ENCODE peak calls at places on chromosomes 4 and X, in five cellular contexts. M is GM12878, T is HCT116, K is HepG2, W is K562. J is an unnamed sample.

GRCh38 chr4:2465032-2465431 is 3.9 kb upstream of the RNF4 start:
- DNase-seq in M (no peak), T (no peak), K (no peak), W (no peak), J (no peak)

GRCh38 chr4:82611982-82612381 is 50.2 kb upstream of the TMEM150C start:
- DNase-seq in M (no peak), T (no peak), K (no peak), W (no peak), J (no peak)

GRCh38 chr4:7159923-7160322 is 32.4 kb upstream of the SORCS2 start:
- DNase-seq in M (no peak), T (no peak), K (peak; percentile 69), W (no peak), J (no peak)

GRCh38 chrX:131827935-131828334 is 195.2 kb upstream of the STK26 start:
- DNase-seq in M (peak; percentile 70), T (no peak), K (no peak), W (peak; percentile 59), J (no peak)

GRCh38 chr4:152663203-152664066 is 16.4 kb downstream of the TMEM154 start:
- DNase-seq in M (peak; percentile 75), T (no peak), K (no peak), W (no peak), J (no peak)

GRCh38 chrX:40261955-40262596 is 164.3 kb upstream of the BCOR start:
- DNase-seq in M (no peak), T (no peak), K (no peak), W (peak; percentile 35), J (no peak)

GRCh38 chrX:53239474-53239873 is 14.5 kb upstream of the KDM5C start:
- DNase-seq in M (no peak), T (no peak), K (peak; percentile 35), W (no peak), J (no peak)

GRCh38 chr4:102322736-102323135 is 22.5 kb downstream of the SLC39A8 start:
- DNase-seq in M (no peak), T (no peak), K (no peak), W (no peak), J (no peak)

GRCh38 chr4:67393699-67394281 is 151.5 kb downstream of the CENPC start:
- DNase-seq in M (no peak), T (peak; percentile 29), K (peak; percentile 15), W (peak; percentile 32), J (no peak)

GRCh38 chr4:24003476-24003875 is 113.6 kb upstream of the PPARGC1A start:
- DNase-seq in M (no peak), T (no peak), K (no peak), W (no peak), J (no peak)

GRCh38 chr4:168593399-168593798 is 96.5 kb downstream of the PALLD start:
- DNase-seq in M (no peak), T (no peak), K (no peak), W (no peak), J (no peak)

GRCh38 chr4:13089659-13089998 is 394.5 kb downstream of the RAB28 start:
- DNase-seq in M (no peak), T (no peak), K (no peak), W (no peak), J (no peak)

GRCh38 chr4:38757945-38758344 is 24.8 kb downstream of the TLR10 start:
- DNase-seq in M (no peak), T (peak; percentile 61), K (no peak), W (peak; percentile 16), J (peak; percentile 21)

GRCh38 chr4:83542225-83542624 is 6.3 kb downstream of the GPAT3 start:
- DNase-seq in M (no peak), T (no peak), K (no peak), W (no peak), J (no peak)

GRCh38 chrX:64885850-64886249 is 90.4 kb downstream of the ZC4H2 start:
- DNase-seq in M (no peak), T (peak; percentile 4), K (no peak), W (peak; percentile 9), J (no peak)

GRCh38 chrX:129980043-129980442 is 2.4 kb upstream of the BCORL1 start:
- DNase-seq in M (no peak), T (no peak), K (no peak), W (no peak), J (no peak)

GRCh38 chrX:119251381-119251780 is 15.3 kb downstream of the PGRMC1 start:
- DNase-seq in M (no peak), T (no peak), K (no peak), W (no peak), J (no peak)

GRCh38 chrX:134431894-134432293 is 28.1 kb upstream of the HPRT1 start:
- DNase-seq in M (no peak), T (no peak), K (no peak), W (no peak), J (no peak)

GRCh38 chr4:183636923-183637322 is 22.1 kb downstream of the RWDD4 start:
- DNase-seq in M (no peak), T (no peak), K (no peak), W (no peak), J (no peak)

GRCh38 chrX:29535212-29536162 is 679.9 kb upstream of the MAGEB2 start:
- DNase-seq in M (no peak), T (no peak), K (no peak), W (no peak), J (no peak)

GRCh38 chr4:154314248-154314647 is 177.4 kb downstream of the DCHS2 start:
- DNase-seq in M (no peak), T (peak; percentile 37), K (peak; percentile 13), W (no peak), J (no peak)

GRCh38 chrX:151762802-151763201 is 28.3 kb downstream of the CNGA2 start:
- DNase-seq in M (no peak), T (no peak), K (no peak), W (no peak), J (no peak)

GRCh38 chrX:39808471-39808917 is 289.3 kb downstream of the BCOR start:
- DNase-seq in M (no peak), T (no peak), K (no peak), W (peak; percentile 13), J (no peak)

DNA sequence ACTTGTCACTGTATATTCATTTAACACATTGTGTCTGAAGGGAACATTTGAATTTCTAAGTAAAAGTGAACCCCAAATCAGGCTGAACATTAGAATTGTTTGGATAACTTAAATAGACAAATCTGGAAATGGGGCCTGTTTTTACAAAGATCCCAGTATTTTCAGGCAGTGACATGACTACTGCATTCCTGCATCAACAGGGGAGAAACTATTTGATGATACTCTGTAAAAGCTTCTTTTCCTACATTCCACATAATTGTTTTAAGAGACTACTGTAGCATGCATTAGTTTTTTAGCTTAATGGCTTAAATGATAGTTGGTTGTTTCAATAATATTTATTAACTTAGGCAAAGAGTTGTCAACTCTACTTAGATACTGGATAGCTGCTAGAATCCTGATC is 127.0 kb downstream of the PDS5A start:
- DNase-seq in M (no peak), T (no peak), K (no peak), W (no peak), J (no peak)
- TF ChIP-seq ATF3 in M (no peak), T (no peak), K (no peak), W (no peak), J (no peak)

GRCh38 chrX:12269484-12269883 is 131.2 kb downstream of the FRMPD4 start:
- DNase-seq in M (no peak), T (no peak), K (no peak), W (no peak), J (no peak)
- TF ChIP-seq SIN3A in M (no peak), T (no peak), K (no peak), W (no peak), J (no peak)

GRCh38 chrX:18422886-18423285 is 2.5 kb upstream of the CDKL5 start:
- DNase-seq in M (no peak), T (no peak), K (no peak), W (no peak), J (no peak)

GRCh38 chrX:18425199-18426003 is at the start of gene CDKL5:
- DNase-seq in M (peak; percentile 75), T (peak; percentile 90), K (peak; percentile 92), W (peak; percentile 96), J (peak; percentile 90)

GRCh38 chrX:18422325-18422724 is 3.1 kb upstream of the CDKL5 start:
- DNase-seq in M (no peak), T (no peak), K (no peak), W (no peak), J (no peak)

GRCh38 chrX:18426004-18426320 is 554 bp downstream of the CDKL5 start:
- DNase-seq in M (no peak), T (no peak), K (no peak), W (no peak), J (no peak)

DNA sequence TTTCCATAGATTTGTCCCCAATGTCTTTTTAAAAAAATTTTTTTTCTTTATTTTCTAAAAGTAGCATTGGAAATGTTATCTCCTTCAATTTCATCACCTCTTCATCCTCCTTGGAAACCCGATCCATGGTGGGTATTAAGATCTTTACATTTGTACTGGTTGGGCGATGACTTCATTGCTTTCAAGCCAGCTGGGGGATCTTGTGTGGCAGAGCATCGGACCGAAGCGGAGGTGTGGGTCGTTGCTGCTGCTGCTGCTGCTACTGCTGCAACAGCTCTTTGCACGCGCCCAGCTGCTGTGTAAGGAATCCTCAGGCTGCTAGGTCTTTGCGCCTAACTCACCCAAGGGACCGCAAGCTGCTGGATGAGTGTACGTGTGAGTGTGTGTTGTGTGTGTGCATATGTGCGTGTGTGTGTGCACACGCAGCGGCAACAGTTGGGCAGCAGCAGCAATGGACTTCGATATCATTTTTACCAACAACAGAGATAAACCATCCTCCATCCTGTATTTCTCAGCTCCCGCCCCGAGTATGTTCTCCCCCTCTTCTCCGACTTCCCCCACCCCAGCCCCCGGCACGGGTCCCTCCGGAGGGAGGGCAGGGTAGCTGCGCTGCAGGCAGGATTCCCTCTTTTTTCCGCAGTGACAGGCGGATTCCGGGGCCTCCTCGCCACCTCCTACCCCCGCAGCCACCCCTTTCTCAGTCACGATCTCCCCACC is 768 bp upstream of the CDKL5 start:
- DNase-seq in M (no peak), T (no peak), K (no peak), W (no peak), J (no peak)
- TF ChIP-seq ATF3 in M (no peak), T (no peak), K (no peak), W (no peak), J (no peak)

DNA sequence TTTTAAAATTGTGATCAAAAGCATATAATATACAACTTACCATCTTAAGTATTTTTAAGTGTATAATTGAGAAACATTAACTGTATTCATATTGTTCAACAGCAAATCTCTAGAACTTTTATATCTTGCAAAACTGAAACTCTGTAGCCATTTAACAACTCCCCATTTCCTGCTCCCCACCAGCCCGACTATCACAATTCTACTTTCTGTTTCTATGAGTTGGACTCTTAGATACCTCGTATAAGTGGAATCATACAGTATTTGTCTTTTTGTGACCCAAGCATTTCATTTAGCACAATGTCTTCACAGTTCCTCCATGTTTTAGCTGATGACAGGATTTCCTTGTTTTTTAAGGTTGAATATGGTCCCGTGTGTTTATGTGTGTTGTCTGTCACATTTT is 106.0 kb downstream of the LRBA start:
- DNase-seq in M (no peak), T (no peak), K (no peak), W (no peak), J (no peak)
- TF ChIP-seq SIN3A in M (no peak), T (no peak), K (no peak), W (no peak), J (no peak)

J was measured in H1.